ENCODE peak calls at places on chromosomes 12 and 14, in nine cellular contexts. V is sigmoid colon, N is ureter, I is posterior cingulate gyrus, J is WTC11, Q is BJ, W is NCI-H460, R is HuH-7.5, O is SIG-M5. K is an unnamed sample.

GRCh38 chr12:124923906-124924734 is 9.7 kb upstream of the UBC start:
- DNase-seq in V (peak; percentile 56), N (no peak), I (no peak), J (no peak), Q (peak; percentile 76), W (peak; percentile 61), R (no peak), O (no peak), K (no peak)

GRCh38 chr12:45663452-45663851 is 66.1 kb upstream of the ARID2 start:
- DNase-seq in V (no peak), N (no peak), I (no peak), J (no peak), Q (no peak), W (no peak), R (no peak), O (no peak), K (no peak)

GRCh38 chr12:53328043-53328435 is 6.6 kb upstream of the AAAS start:
- DNase-seq in V (no peak), N (no peak), I (no peak), J (peak; percentile 70), Q (no peak), W (no peak), R (peak; percentile 69), O (no peak), K (no peak)

GRCh38 chr12:69719336-69720316 is 19.0 kb upstream of the RAB3IP start:
- DNase-seq in V (no peak), N (no peak), I (no peak), J (no peak), Q (no peak), W (no peak), R (no peak), O (no peak), K (no peak)

GRCh38 chr12:49962861-49963765 is 1.4 kb downstream of the AQP5 start:
- DNase-seq in V (no peak), N (peak; percentile 87), I (no peak), J (no peak), Q (no peak), W (peak; percentile 36), R (peak; percentile 59), O (no peak), K (no peak)

GRCh38 chr12:124497658-124498057 is 69.8 kb downstream of the NCOR2 start:
- DNase-seq in V (peak; percentile 89), N (no peak), I (no peak), J (no peak), Q (peak; percentile 39), W (no peak), R (no peak), O (no peak), K (no peak)

GRCh38 chr14:49036236-49036635 is 549.9 kb downstream of the RPS29 start:
- DNase-seq in V (no peak), N (no peak), I (no peak), J (no peak), Q (no peak), W (no peak), R (no peak), O (no peak), K (no peak)

GRCh38 chr14:53850714-53851296 is 105.8 kb downstream of the BMP4 start:
- DNase-seq in V (no peak), N (no peak), I (no peak), J (no peak), Q (peak; percentile 18), W (peak; percentile 3), R (no peak), O (no peak), K (peak; percentile 41)

GRCh38 chr12:111780615-111781014 is 13.9 kb downstream of the ALDH2 start:
- DNase-seq in V (no peak), N (no peak), I (no peak), J (no peak), Q (no peak), W (no peak), R (no peak), O (no peak), K (no peak)

GRCh38 chr12:121793501-121793835 is at the start of gene RHOF:
- DNase-seq in V (no peak), N (no peak), I (no peak), J (peak; percentile 69), Q (no peak), W (no peak), R (no peak), O (no peak), K (no peak)

GRCh38 chr12:114904254-114905003 is 220.5 kb upstream of the TBX3 start:
- DNase-seq in V (no peak), N (no peak), I (no peak), J (no peak), Q (no peak), W (no peak), R (no peak), O (no peak), K (no peak)